ENCODE peak calls at places on chromosome 3, in seven cellular contexts. One of them, this sample, is unnamed.

GRCh38 chr3:141812091-141812490 is 48.9 kb downstream of the GRK7 start:
- DNase-seq in NCI-H1048: no peak
- DNase-seq in cardiac fibroblast: no peak
- DNase-seq in kidney tubule cell: no peak
- DNase-seq in astrocyte of the spinal cord: peak; percentile 79
- DNase-seq in H54: no peak
- DNase-seq in foreskin melanocyte: no peak
- DNase-seq in this sample: no peak

GRCh38 chr3:57691411-57692133 is 1.3 kb downstream of the DENND6A start:
- DNase-seq in kidney tubule cell: no peak
- DNase-seq in astrocyte of the spinal cord: peak; percentile 17
- DNase-seq in foreskin melanocyte: no peak
- DNase-seq in NCI-H1048: no peak
- DNase-seq in H54: no peak
- DNase-seq in cardiac fibroblast: peak; percentile 17
- DNase-seq in this sample: no peak

GRCh38 chr3:10883478-10884234 is 67.6 kb downstream of the SLC6A11 start:
- DNase-seq in H54: no peak
- DNase-seq in astrocyte of the spinal cord: peak; percentile 5
- DNase-seq in cardiac fibroblast: peak; percentile 28
- DNase-seq in foreskin melanocyte: no peak
- DNase-seq in NCI-H1048: no peak
- DNase-seq in kidney tubule cell: peak; percentile 12
- DNase-seq in this sample: peak; percentile 19

GRCh38 chr3:45426161-45426560 is 37.8 kb downstream of the LARS2 start:
- DNase-seq in cardiac fibroblast: no peak
- DNase-seq in kidney tubule cell: no peak
- DNase-seq in NCI-H1048: no peak
- DNase-seq in astrocyte of the spinal cord: no peak
- DNase-seq in foreskin melanocyte: no peak
- DNase-seq in H54: no peak
- DNase-seq in this sample: no peak

GRCh38 chr3:15491143-15491542 is 30.4 kb downstream of the COLQ start:
- DNase-seq in kidney tubule cell: no peak
- DNase-seq in H54: no peak
- DNase-seq in cardiac fibroblast: no peak
- DNase-seq in astrocyte of the spinal cord: no peak
- DNase-seq in foreskin melanocyte: no peak
- DNase-seq in NCI-H1048: no peak
- DNase-seq in this sample: no peak

GRCh38 chr3:144275005-144275404 is 303.4 kb downstream of the DIPK2A start:
- DNase-seq in astrocyte of the spinal cord: no peak
- DNase-seq in NCI-H1048: no peak
- DNase-seq in cardiac fibroblast: no peak
- DNase-seq in H54: no peak
- DNase-seq in foreskin melanocyte: no peak
- DNase-seq in kidney tubule cell: no peak
- DNase-seq in this sample: no peak

GRCh38 chr3:144774897-144775296 is 803.3 kb downstream of the DIPK2A start:
- DNase-seq in NCI-H1048: no peak
- DNase-seq in H54: no peak
- DNase-seq in cardiac fibroblast: no peak
- DNase-seq in foreskin melanocyte: no peak
- DNase-seq in kidney tubule cell: peak; percentile 17
- DNase-seq in astrocyte of the spinal cord: no peak
- DNase-seq in this sample: peak; percentile 4

GRCh38 chr3:13051066-13051465 is 22.2 kb downstream of the IQSEC1 start:
- DNase-seq in H54: no peak
- DNase-seq in cardiac fibroblast: no peak
- DNase-seq in astrocyte of the spinal cord: no peak
- DNase-seq in NCI-H1048: no peak
- DNase-seq in kidney tubule cell: no peak
- DNase-seq in foreskin melanocyte: no peak
- DNase-seq in this sample: no peak

GRCh38 chr3:141047168-141047567 is 4.0 kb upstream of the SPSB4 start:
- DNase-seq in H54: no peak
- DNase-seq in NCI-H1048: no peak
- DNase-seq in cardiac fibroblast: no peak
- DNase-seq in kidney tubule cell: no peak
- DNase-seq in astrocyte of the spinal cord: no peak
- DNase-seq in foreskin melanocyte: no peak
- DNase-seq in this sample: no peak

GRCh38 chr3:162262145-162262544 is 765.5 kb downstream of the OTOL1 start:
- DNase-seq in NCI-H1048: no peak
- DNase-seq in H54: no peak
- DNase-seq in foreskin melanocyte: no peak
- DNase-seq in cardiac fibroblast: peak; percentile 55
- DNase-seq in astrocyte of the spinal cord: no peak
- DNase-seq in kidney tubule cell: no peak
- DNase-seq in this sample: no peak

GRCh38 chr3:186235554-186235953 is 126.5 kb downstream of the DGKG start:
- DNase-seq in NCI-H1048: no peak
- DNase-seq in H54: no peak
- DNase-seq in cardiac fibroblast: no peak
- DNase-seq in foreskin melanocyte: no peak
- DNase-seq in astrocyte of the spinal cord: no peak
- DNase-seq in kidney tubule cell: no peak
- DNase-seq in this sample: no peak

GRCh38 chr3:5198986-5199731 is 11.7 kb downstream of the EDEM1 start:
- DNase-seq in kidney tubule cell: no peak
- DNase-seq in astrocyte of the spinal cord: no peak
- DNase-seq in foreskin melanocyte: no peak
- DNase-seq in NCI-H1048: no peak
- DNase-seq in cardiac fibroblast: no peak
- DNase-seq in H54: no peak
- DNase-seq in this sample: no peak

GRCh38 chr3:132347095-132347494 is 29.9 kb downstream of the ACP3 start:
- DNase-seq in astrocyte of the spinal cord: peak; percentile 49
- DNase-seq in cardiac fibroblast: peak; percentile 96
- DNase-seq in H54: no peak
- DNase-seq in foreskin melanocyte: no peak
- DNase-seq in kidney tubule cell: peak; percentile 80
- DNase-seq in NCI-H1048: no peak
- DNase-seq in this sample: peak; percentile 58

GRCh38 chr3:66253790-66254620 is 33.2 kb downstream of the SLC25A26 start:
- DNase-seq in foreskin melanocyte: peak; percentile 27
- DNase-seq in astrocyte of the spinal cord: peak; percentile 61
- DNase-seq in H54: no peak
- DNase-seq in kidney tubule cell: peak; percentile 37
- DNase-seq in cardiac fibroblast: peak; percentile 74
- DNase-seq in NCI-H1048: no peak
- DNase-seq in this sample: peak; percentile 44

GRCh38 chr3:65356331-65357286 is 668.8 kb upstream of the ADAMTS9 start:
- DNase-seq in cardiac fibroblast: peak; percentile 20
- DNase-seq in foreskin melanocyte: no peak
- DNase-seq in kidney tubule cell: peak; percentile 22
- DNase-seq in NCI-H1048: no peak
- DNase-seq in H54: no peak
- DNase-seq in astrocyte of the spinal cord: no peak
- DNase-seq in this sample: peak; percentile 38